ENCODE peak calls at places on chromosome 6, in six cellular contexts. W is HTR-8/SVneo, X is astrocyte of the spinal cord, P is lower leg skin, K is substantia nigra, I is A549. C is an unnamed sample.
A peak's percentile ranks its signal among the peaks of the same experiment; 100 is the strongest.

GRCh38 chr6:159981171-159981571 is 12.3 kb downstream of the IGF2R start:
- DNase-seq in K (no peak), W (no peak), P (no peak), I (no peak), X (no peak), C (no peak)

GRCh38 chr6:6616670-6617069 is 28.1 kb downstream of the LY86 start:
- DNase-seq in X (no peak), K (no peak), W (no peak), P (no peak), I (no peak), C (no peak)

GRCh38 chr6:48325701-48326100 is 214.7 kb upstream of the PTCHD4 start:
- DNase-seq in X (no peak), I (no peak), P (no peak), W (no peak), K (no peak), C (no peak)

GRCh38 chr6:151497935-151498726 is 4.3 kb downstream of the CCDC170 start:
- DNase-seq in K (no peak), P (no peak), W (no peak), I (no peak), X (no peak), C (peak; percentile 27)

GRCh38 chr6:130314271-130314670 is 51.5 kb upstream of the TMEM200A start:
- DNase-seq in I (no peak), X (no peak), P (no peak), W (no peak), K (no peak), C (no peak)

GRCh38 chr6:28105286-28105685 is 19.1 kb upstream of the ZSCAN16 start:
- DNase-seq in I (peak; percentile 10), X (no peak), P (no peak), K (no peak), W (peak; percentile 18), C (peak; percentile 22)

GRCh38 chr6:52136055-52136454 is 48.6 kb upstream of the PKHD1 start:
- DNase-seq in I (no peak), X (no peak), P (no peak), W (no peak), K (no peak), C (no peak)

GRCh38 chr6:139373154-139373927 is 1.1 kb downstream of the CITED2 start:
- DNase-seq in W (no peak), X (peak; percentile 53), K (peak; percentile 64), I (peak; percentile 6), P (peak; percentile 41), C (peak; percentile 53)

GRCh38 chr6:4774715-4775590 is 1.3 kb upstream of the CDYL start:
- DNase-seq in I (no peak), K (no peak), P (peak; percentile 32), X (no peak), W (no peak), C (peak; percentile 14)

GRCh38 chr6:73285674-73286283 is 22.8 kb upstream of the KHDC1 start:
- DNase-seq in P (no peak), X (peak; percentile 72), K (no peak), W (peak; percentile 57), I (peak; percentile 51), C (peak; percentile 62)

GRCh38 chr6:1321715-1322114 is 9.8 kb downstream of the FOXQ1 start:
- DNase-seq in W (no peak), P (no peak), I (no peak), K (no peak), X (no peak), C (peak; percentile 95)

GRCh38 chr6:48068326-48069191 is 42.4 kb downstream of the PTCHD4 start:
- DNase-seq in X (no peak), P (no peak), K (no peak), W (no peak), I (peak; percentile 2), C (no peak)

GRCh38 chr6:168300975-168301647 is 18.5 kb downstream of the DACT2 start:
- DNase-seq in K (no peak), P (no peak), X (no peak), W (no peak), I (no peak), C (no peak)

GRCh38 chr6:130187335-130188206 is 35.2 kb downstream of the SAMD3 start:
- DNase-seq in X (no peak), I (no peak), K (no peak), W (no peak), P (no peak), C (no peak)

GRCh38 chr6:154370545-154370944 is 13.9 kb upstream of the IPCEF1 start:
- DNase-seq in P (no peak), X (peak; percentile 47), K (peak; percentile 3), I (no peak), W (peak; percentile 27), C (peak; percentile 71)

GRCh38 chr6:156839591-156840001 is 62.4 kb downstream of the ARID1B start:
- DNase-seq in X (peak; percentile 48), I (no peak), P (no peak), W (no peak), K (no peak), C (peak; percentile 36)

GRCh38 chr6:162119349-162119748 is 608.2 kb downstream of the PRKN start:
- DNase-seq in P (peak; percentile 50), W (no peak), I (no peak), X (peak; percentile 26), K (no peak), C (peak; percentile 51)

GRCh38 chr6:147742445-147742844 is 234.0 kb downstream of the SAMD5 start:
- DNase-seq in W (no peak), X (no peak), K (no peak), P (no peak), I (no peak), C (no peak)

GRCh38 chr6:104505838-104506237 is 353.9 kb downstream of the HACE1 start:
- DNase-seq in X (no peak), K (no peak), P (no peak), I (no peak), W (no peak), C (no peak)

GRCh38 chr6:10414766-10415592 is at the start of gene TFAP2A:
- DNase-seq in K (no peak), X (no peak), I (peak; percentile 59), W (peak; percentile 67), P (no peak), C (no peak)

GRCh38 chr6:167710521-167710920 is 116.2 kb upstream of the AFDN start:
- DNase-seq in W (no peak), P (no peak), I (no peak), X (no peak), K (no peak), C (no peak)

GRCh38 chr6:167892835-167893234 is 66.1 kb downstream of the AFDN start:
- DNase-seq in K (no peak), W (no peak), P (no peak), X (no peak), I (no peak), C (no peak)

GRCh38 chr6:96899019-96899418 is 1.3 kb upstream of the NDUFAF4 start:
- DNase-seq in K (peak; percentile 34), I (peak; percentile 6), W (peak; percentile 24), X (peak; percentile 66), P (peak; percentile 18), C (peak; percentile 47)